ENCODE peak calls at places on chromosomes 3 and 15, in eight cellular contexts. Z is breast epithelium, K is body of pancreas, N is K562, D is tibial nerve, L is sigmoid colon, A is HCT116, V is stomach. W is an unnamed sample.

GRCh38 chr15:26972636-26973035 is 1.7 kb downstream of the GABRG3 start:
- DNase-seq in A (no peak), N (no peak), L (no peak), V (no peak), K (no peak), D (no peak), Z (no peak), W (no peak)

GRCh38 chr15:60648928-60649679 is 170.2 kb upstream of the ICE2 start:
- DNase-seq in V (no peak), N (no peak), D (no peak), Z (no peak), A (no peak), K (no peak), L (no peak), W (peak; percentile 76)

GRCh38 chr3:79041621-79042020 is 726.2 kb downstream of the ROBO1 start:
- DNase-seq in A (no peak), K (no peak), V (no peak), N (no peak), D (no peak), Z (no peak), L (no peak), W (no peak)

GRCh38 chr15:51908312-51908711 is 63.3 kb downstream of the LEO1 start:
- DNase-seq in Z (no peak), A (no peak), D (no peak), L (no peak), N (no peak), K (no peak), V (no peak), W (no peak)

GRCh38 chr3:178451799-178452198 is 84.4 kb upstream of the KCNMB2 start:
- DNase-seq in V (no peak), L (no peak), K (no peak), A (no peak), N (no peak), Z (no peak), D (no peak), W (no peak)

GRCh38 chr3:16012086-16012485 is 162.4 kb upstream of the GALNT15 start:
- DNase-seq in L (no peak), K (no peak), A (no peak), N (no peak), Z (no peak), V (no peak), D (no peak), W (no peak)

GRCh38 chr3:176262071-176262470 is 935.2 kb downstream of the TBL1XR1 start:
- DNase-seq in Z (no peak), A (no peak), K (no peak), V (no peak), L (no peak), D (no peak), N (no peak), W (no peak)

GRCh38 chr3:126433496-126434263 is 39.0 kb downstream of the CFAP100 start:
- DNase-seq in K (no peak), Z (peak; percentile 45), A (no peak), L (peak; percentile 65), V (peak; percentile 22), D (no peak), N (no peak), W (peak; percentile 57)

GRCh38 chr15:33040501-33040900 is 154.0 kb downstream of the FMN1 start:
- DNase-seq in V (no peak), A (no peak), Z (no peak), K (no peak), L (no peak), N (no peak), D (no peak), W (no peak)

GRCh38 chr3:9866639-9867038 is 13.4 kb downstream of the CIDEC start:
- DNase-seq in L (peak; percentile 94), N (no peak), Z (no peak), A (no peak), K (no peak), V (no peak), D (no peak), W (peak; percentile 50)

GRCh38 chr3:19907523-19907922 is 26.5 kb downstream of the EFHB start:
- DNase-seq in K (no peak), D (no peak), A (no peak), N (no peak), V (no peak), L (no peak), Z (no peak), W (no peak)

GRCh38 chr3:194054941-194055340 is 81.0 kb upstream of the HES1 start:
- DNase-seq in K (no peak), V (no peak), L (no peak), D (no peak), N (no peak), Z (no peak), A (no peak), W (no peak)

GRCh38 chr3:194057570-194058188 is 78.3 kb upstream of the HES1 start:
- DNase-seq in Z (no peak), L (no peak), A (no peak), K (no peak), D (no peak), V (no peak), N (no peak), W (no peak)

GRCh38 chr3:194056731-194057415 is 79.1 kb upstream of the HES1 start:
- DNase-seq in K (peak; percentile 30), Z (no peak), A (no peak), N (no peak), V (no peak), D (no peak), L (no peak), W (no peak)

GRCh38 chr3:194061421-194062029 is 74.4 kb upstream of the HES1 start:
- DNase-seq in L (no peak), V (no peak), Z (no peak), K (no peak), N (no peak), A (no peak), D (no peak), W (no peak)

DNA sequence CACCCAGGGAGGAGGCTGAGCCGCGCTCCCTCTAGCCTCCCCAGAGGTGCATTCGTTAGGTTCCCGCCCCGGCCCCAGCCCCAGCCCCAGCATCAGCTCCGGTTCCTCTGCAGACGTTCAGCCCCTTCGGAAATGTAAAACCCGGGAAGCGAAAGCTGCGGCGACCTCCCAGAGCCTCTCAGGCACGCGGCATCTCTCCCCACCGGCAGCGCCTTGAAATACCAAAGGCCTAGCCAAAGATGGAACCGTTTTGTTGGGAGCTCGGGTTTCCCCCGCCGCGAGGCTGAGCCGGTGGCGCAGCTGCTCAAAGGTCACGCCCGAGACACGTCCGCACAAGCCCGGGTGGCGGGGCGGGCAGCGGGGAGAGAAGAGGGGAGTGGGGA is 77.8 kb upstream of the HES1 start:
- DNase-seq in L (peak; percentile 76), A (no peak), D (no peak), K (peak; percentile 68), V (peak; percentile 54), N (peak; percentile 37), Z (no peak), W (peak; percentile 68)
- TF ChIP-seq POLR2A in L (no peak), A (no peak), D (no peak), K (peak; percentile 10), V (no peak), N (no peak), Z (no peak), W (no peak)

DNA sequence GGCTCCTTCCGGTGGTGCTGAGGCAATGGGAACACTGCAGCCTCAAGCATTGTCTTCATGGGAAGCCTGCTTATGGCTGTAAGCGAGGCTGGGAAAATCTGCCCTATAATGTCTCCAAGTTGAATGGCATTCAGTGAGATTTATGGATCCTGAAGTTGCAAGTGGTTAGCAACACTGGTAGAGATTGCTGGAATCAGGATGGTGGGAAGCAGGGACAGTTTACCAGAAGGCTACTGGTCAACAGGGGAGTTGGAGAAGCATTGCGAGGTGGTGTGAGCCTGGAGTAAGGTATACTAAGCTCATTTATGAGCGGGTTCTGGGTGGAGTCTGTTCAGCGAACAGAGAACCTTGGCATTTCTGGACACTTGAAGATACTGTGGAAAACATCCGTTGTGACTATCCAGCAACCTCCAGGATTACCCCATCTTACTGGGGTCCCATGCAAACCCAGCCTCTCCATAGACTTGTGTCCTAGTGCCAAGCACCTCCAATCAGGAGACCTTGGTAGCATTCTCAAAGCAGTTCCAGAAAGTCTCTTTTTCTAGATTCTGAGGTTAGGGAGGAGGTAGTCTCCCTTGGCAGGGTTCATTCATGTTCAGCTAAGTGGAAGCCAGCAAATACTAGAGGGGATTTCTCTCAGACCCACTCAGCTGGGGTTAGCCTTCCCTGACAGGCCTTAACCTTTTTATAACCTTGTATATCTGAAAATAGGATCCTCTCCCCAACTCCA is 7.3 kb downstream of the RPSA start:
- DNase-seq in D (no peak), N (peak; percentile 36), A (no peak), V (no peak), K (no peak), L (no peak), Z (no peak), W (no peak)
- TF ChIP-seq POLR2A in D (no peak), N (peak; percentile 86), A (no peak), V (no peak), K (no peak), L (no peak), Z (no peak), W (no peak)

GRCh38 chr3:49170744-49171118 is 667 bp upstream of the KLHDC8B start:
- DNase-seq in A (no peak), K (no peak), Z (no peak), V (no peak), N (no peak), L (no peak), D (no peak), W (no peak)

GRCh38 chr3:49171775-49172500 is 540 bp downstream of the KLHDC8B start:
- DNase-seq in Z (no peak), L (no peak), D (no peak), N (no peak), V (no peak), K (no peak), A (no peak), W (no peak)

GRCh38 chr3:49172616-49173041 is 1.2 kb downstream of the KLHDC8B start:
- DNase-seq in L (no peak), A (no peak), K (peak; percentile 20), N (no peak), D (no peak), Z (no peak), V (no peak), W (no peak)

GRCh38 chr3:49173116-49173791 is 1.9 kb downstream of the KLHDC8B start:
- DNase-seq in N (peak; percentile 63), L (peak; percentile 75), Z (no peak), A (no peak), K (peak; percentile 49), V (peak; percentile 27), D (no peak), W (no peak)

GRCh38 chr3:49171119-49171774 is at the start of gene KLHDC8B:
- DNase-seq in N (peak; percentile 94), D (peak; percentile 76), V (peak; percentile 84), A (peak; percentile 54), L (peak; percentile 96), Z (peak; percentile 83), K (peak; percentile 84), W (peak; percentile 67)
- TF ChIP-seq POLR2A in N (peak; percentile 65), D (no peak), V (no peak), A (peak; percentile 36), L (peak; percentile 31), Z (no peak), K (peak; percentile 46), W (peak; percentile 53)

DNA sequence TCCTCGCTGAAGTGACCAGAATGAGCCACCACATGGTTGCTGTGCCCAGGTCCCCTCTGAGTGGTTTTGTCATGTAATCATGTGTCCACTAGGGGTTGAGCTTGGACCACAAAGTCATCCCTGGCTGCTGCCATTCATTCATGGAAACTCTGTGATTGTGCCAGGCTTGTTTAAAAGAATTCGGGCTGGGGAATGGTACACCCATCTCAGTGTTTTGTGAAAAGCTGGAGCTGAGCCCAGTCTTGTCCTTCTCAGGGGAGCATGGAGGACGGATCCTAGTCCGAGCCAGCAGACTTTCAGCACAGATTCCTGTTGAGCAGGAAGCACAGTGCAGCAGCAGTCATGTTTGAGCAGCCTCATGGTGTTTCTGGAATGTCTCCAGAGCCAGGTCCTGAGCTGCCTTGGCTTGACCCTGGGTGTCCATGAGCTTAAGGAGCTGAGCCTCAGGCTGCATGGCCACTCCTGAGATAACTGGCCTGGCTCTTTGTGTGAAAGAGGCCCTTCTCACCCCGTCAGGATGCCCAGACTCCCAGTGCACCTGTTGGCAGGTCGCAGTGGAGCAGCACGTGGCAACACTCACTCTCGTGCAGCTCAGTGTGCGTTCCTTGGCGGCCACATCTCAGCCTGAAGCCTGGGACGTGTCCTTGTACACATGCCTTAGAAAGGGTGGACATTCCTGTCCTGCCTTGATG is 260.3 kb upstream of the TPM1 start:
- DNase-seq in D (peak; percentile 78), N (peak; percentile 55), Z (peak; percentile 73), A (peak; percentile 56), L (peak; percentile 94), K (peak; percentile 87), V (peak; percentile 86), W (peak; percentile 67)
- TF ChIP-seq POLR2A in D (no peak), N (no peak), Z (no peak), A (no peak), L (no peak), K (no peak), V (no peak), W (no peak)